ENCODE peak calls at places on chromosomes 2 and 18, in ten cellular contexts. X is adrenal gland, R is IMR-90, M is HCT116, U is breast epithelium, K is A549, H is stomach, Y is tibial nerve, J is heart left ventricle, A is suprapubic skin. O is an unnamed sample. For H3K4me1, the result is how much of the 10 kb centered on the place peaks cover.

GRCh38 chr2:35548171-35548570 is 807.4 kb upstream of the CRIM1 start:
- DNase-seq in X (no peak), R (peak), M (no peak), U (no peak), K (no peak), H (no peak), Y (no peak), J (no peak), A (no peak), O (no peak)

GRCh38 chr2:219947575-219947974 is 320.1 kb downstream of the SLC4A3 start:
- DNase-seq in X (no peak), R (peak), M (no peak), U (no peak), K (no peak), H (no peak), Y (no peak), J (no peak), A (no peak), O (no peak)

GRCh38 chr2:85145116-85145820 is 12.1 kb downstream of the TCF7L1 start:
- DNase-seq in X (no peak), R (no peak), M (no peak), U (no peak), K (no peak), H (no peak), Y (no peak), J (no peak), A (no peak), O (no peak)

GRCh38 chr2:187504312-187504921 is 49.8 kb downstream of the TFPI start:
- DNase-seq in X (no peak), R (no peak), M (no peak), U (no peak), K (no peak), H (no peak), Y (no peak), J (no peak), A (no peak), O (no peak)

GRCh38 chr2:16335606-16335930 is 330.1 kb downstream of the CYRIA start:
- DNase-seq in X (no peak), R (no peak), M (no peak), U (no peak), K (no peak), H (no peak), Y (no peak), J (no peak), A (no peak), O (no peak)

GRCh38 chr2:157250836-157251235 is 6.7 kb upstream of the GALNT5 start:
- DNase-seq in X (no peak), R (no peak), M (no peak), U (no peak), K (no peak), H (no peak), Y (no peak), J (no peak), A (no peak), O (no peak)

GRCh38 chr18:32698148-32698547 is 74.7 kb downstream of the KLHL14 start:
- DNase-seq in X (no peak), R (no peak), M (no peak), U (no peak), K (no peak), H (no peak), Y (no peak), J (no peak), A (no peak), O (no peak)

GRCh38 chr2:180040146-180040925 is 33.2 kb upstream of the CWC22 start:
- DNase-seq in X (no peak), R (peak), M (no peak), U (no peak), K (no peak), H (no peak), Y (no peak), J (no peak), A (no peak), O (no peak)

GRCh38 chr18:1438458-1438910 is 533.8 kb downstream of the ADCYAP1 start:
- DNase-seq in X (no peak), R (no peak), M (no peak), U (no peak), K (no peak), H (no peak), Y (no peak), J (no peak), A (no peak), O (no peak)

GRCh38 chr2:216246741-216247140 is 125.5 kb downstream of the MARCHF4 start:
- DNase-seq in X (no peak), R (no peak), M (no peak), U (no peak), K (no peak), H (no peak), Y (no peak), J (no peak), A (no peak), O (no peak)

GRCh38 chr2:161796192-161796591 is 172.0 kb downstream of the SLC4A10 start:
- DNase-seq in X (peak), R (no peak), M (no peak), U (no peak), K (no peak), H (no peak), Y (peak), J (no peak), A (no peak), O (no peak)

GRCh38 chr2:191041418-191042161 is 27.6 kb upstream of the STAT1 start:
- DNase-seq in X (peak), R (no peak), M (peak), U (no peak), K (peak), H (no peak), Y (no peak), J (no peak), A (no peak), O (no peak)

GRCh38 chr18:26700728-26701127 is 152.4 kb upstream of the KCTD1 start:
- DNase-seq in X (no peak), R (no peak), M (no peak), U (no peak), K (no peak), H (no peak), Y (no peak), J (no peak), A (no peak), O (no peak)

GRCh38 chr2:163692611-163693482 is 43.0 kb downstream of the FIGN start:
- DNase-seq in X (no peak), R (peak), M (no peak), U (no peak), K (no peak), H (no peak), Y (no peak), J (no peak), A (no peak), O (no peak)

GRCh38 chr2:193584522-193584938 is 1389.8 kb upstream of the TMEFF2 start:
- DNase-seq in X (no peak), R (peak), M (peak), U (no peak), K (no peak), H (no peak), Y (no peak), J (no peak), A (no peak), O (peak)

GRCh38 chr18:13703899-13704298 is 22.5 kb downstream of the FAM210A start:
- DNase-seq in X (no peak), R (peak), M (peak), U (no peak), K (no peak), H (no peak), Y (no peak), J (no peak), A (no peak), O (no peak)

GRCh38 chr18:24212939-24213338 is 74.1 kb downstream of the CABYR start:
- DNase-seq in X (no peak), R (peak), M (peak), U (no peak), K (no peak), H (no peak), Y (no peak), J (no peak), A (no peak), O (no peak)

GRCh38 chr18:37471619-37472018 is 94.0 kb downstream of the CELF4 start:
- DNase-seq in X (no peak), R (no peak), M (no peak), U (no peak), K (no peak), H (no peak), Y (no peak), J (no peak), A (no peak), O (no peak)

GRCh38 chr2:219290381-219291171 is 11.4 kb downstream of the DNAJB2 start:
- DNase-seq in X (no peak), R (no peak), M (no peak), U (no peak), K (no peak), H (no peak), Y (no peak), J (no peak), A (peak), O (no peak)

GRCh38 chr2:40418614-40419013 is 33.3 kb downstream of the SLC8A1 start:
- DNase-seq in X (no peak), R (peak), M (no peak), U (no peak), K (no peak), H (no peak), Y (no peak), J (no peak), A (no peak), O (no peak)

GRCh38 chr2:66899109-66899508 is 464.2 kb downstream of the MEIS1 start:
- DNase-seq in X (no peak), R (no peak), M (no peak), U (no peak), K (no peak), H (no peak), Y (no peak), J (no peak), A (no peak), O (no peak)

GRCh38 chr18:46623541-46623940 is 33.5 kb downstream of the LOXHD1 start:
- DNase-seq in X (no peak), R (no peak), M (no peak), U (no peak), K (no peak), H (no peak), Y (no peak), J (no peak), A (no peak), O (peak)

GRCh38 chr18:26943906-26944305 is 78.4 kb upstream of the AQP4 start:
- DNase-seq in X (no peak), R (no peak), M (no peak), U (no peak), K (no peak), H (no peak), Y (no peak), J (no peak), A (no peak), O (no peak)

GRCh38 chr2:110961024-110961423 is 159.7 kb upstream of the BCL2L11 start:
- DNase-seq in X (no peak), R (no peak), M (no peak), U (no peak), K (no peak), H (no peak), Y (no peak), J (no peak), A (no peak), O (no peak)

GRCh38 chr2:14565666-14566065 is 66.9 kb upstream of the LRATD1 start:
- DNase-seq in X (no peak), R (no peak), M (no peak), U (no peak), K (no peak), H (no peak), Y (no peak), J (no peak), A (no peak), O (no peak)

GRCh38 chr2:71459084-71459431 is 5.7 kb downstream of the DYSF start:
- DNase-seq in X (peak), R (no peak), M (no peak), U (no peak), K (no peak), H (no peak), Y (no peak), J (no peak), A (no peak), O (no peak)

GRCh38 chr18:22698711-22699110 is 234.4 kb upstream of the RBBP8 start:
- DNase-seq in X (no peak), R (no peak), M (no peak), U (no peak), K (no peak), H (no peak), Y (no peak), J (no peak), A (no peak), O (no peak)

GRCh38 chr18:72692086-72692485 is 147.9 kb upstream of the CBLN2 start:
- DNase-seq in X (no peak), R (no peak), M (no peak), U (no peak), K (no peak), H (no peak), Y (no peak), J (no peak), A (no peak), O (no peak)

GRCh38 chr2:121134728-121135127 is 150.3 kb downstream of the TFCP2L1 start:
- DNase-seq in X (no peak), R (no peak), M (no peak), U (no peak), K (no peak), H (no peak), Y (no peak), J (no peak), A (no peak), O (no peak)

GRCh38 chr2:24454258-24454657 is 36.8 kb upstream of the NCOA1 start:
- DNase-seq in X (no peak), R (peak), M (no peak), U (no peak), K (no peak), H (no peak), Y (no peak), J (no peak), A (no peak), O (no peak)

GRCh38 chr18:62460851-62461300 is 61.9 kb upstream of the ZCCHC2 start:
- DNase-seq in X (peak), R (no peak), M (no peak), U (no peak), K (no peak), H (no peak), Y (no peak), J (no peak), A (no peak), O (no peak)

GRCh38 chr2:240884221-240884620 is 11.7 kb downstream of the MAB21L4 start:
- DNase-seq in X (no peak), R (no peak), M (no peak), U (no peak), K (no peak), H (no peak), Y (no peak), J (no peak), A (no peak), O (peak)

GRCh38 chr2:3651686-3652516 is 6.1 kb upstream of the ALLC start:
- DNase-seq in X (peak), R (no peak), M (no peak), U (no peak), K (no peak), H (peak), Y (no peak), J (peak), A (no peak), O (peak)

GRCh38 chr18:34867520-34867919 is 157.4 kb downstream of the DTNA start:
- DNase-seq in X (no peak), R (no peak), M (peak), U (no peak), K (no peak), H (no peak), Y (no peak), J (peak), A (no peak), O (no peak)

GRCh38 chr18:78228974-78229373 is 750.6 kb upstream of the SALL3 start:
- DNase-seq in X (no peak), R (no peak), M (no peak), U (no peak), K (no peak), H (no peak), Y (no peak), J (no peak), A (no peak), O (no peak)

GRCh38 chr18:4547126-4547525 is 92.0 kb upstream of the DLGAP1 start:
- DNase-seq in X (no peak), R (no peak), M (no peak), U (no peak), K (no peak), H (no peak), Y (no peak), J (no peak), A (no peak), O (no peak)
- TF ChIP-seq POLR2A in X (no peak), R (no peak), M (no peak), U (no peak), K (no peak), H (no peak), Y (no peak), J (no peak), A (no peak), O (no peak)

GRCh38 chr18:58225101-58225500 is 181.1 kb downstream of the NEDD4L start:
- DNase-seq in X (no peak), R (no peak), M (no peak), U (no peak), K (no peak), H (no peak), Y (no peak), J (no peak), A (no peak), O (no peak)
- H3K4me1 ChIP-seq in X (under half), R (under half), M (half or more), U (under half), K (half or more), H (half or more), Y (under half), J (under half), A (under half), O (under half)

DNA sequence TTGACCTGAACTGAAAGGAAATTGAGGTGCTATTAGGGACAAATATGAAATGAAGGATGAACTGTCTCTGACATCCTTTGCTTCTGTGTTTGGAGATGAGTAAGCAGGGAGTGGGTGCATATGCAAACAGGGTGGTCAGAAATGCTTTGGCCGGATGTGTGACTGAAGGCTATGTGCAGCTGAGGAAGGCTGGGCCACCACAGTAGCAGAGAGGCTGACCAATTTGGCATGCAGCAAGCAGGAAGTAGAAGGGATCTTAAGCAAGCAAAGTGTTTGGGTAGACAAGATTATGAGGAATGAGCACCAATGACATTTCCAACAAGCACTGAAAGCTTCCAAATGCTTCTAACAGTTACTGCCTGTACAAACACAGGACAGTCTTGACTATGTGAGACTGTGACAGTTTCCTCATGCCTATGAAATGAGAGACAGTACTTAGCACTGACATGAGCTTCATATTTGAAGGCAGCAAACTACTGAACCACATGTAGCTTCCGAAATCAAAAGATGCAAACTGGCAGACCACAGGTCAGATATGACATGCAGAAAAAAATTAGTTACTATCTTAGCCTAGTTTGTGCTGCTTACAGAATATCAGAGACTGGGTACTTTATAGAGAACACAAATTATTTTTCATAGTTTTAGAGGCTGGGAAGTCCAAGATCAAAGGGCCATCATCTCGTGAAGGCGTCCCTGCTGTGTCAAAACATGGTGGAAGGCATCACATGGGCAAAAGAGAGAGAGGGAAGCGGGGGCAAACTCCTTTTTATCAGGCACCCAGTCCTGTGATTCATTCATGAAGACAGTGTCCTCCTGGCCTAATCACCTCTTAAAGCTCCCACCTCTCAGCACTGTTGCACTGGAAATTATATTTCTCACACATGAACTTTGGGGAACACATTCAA is 3.2 kb upstream of the ACTR3 start:
- DNase-seq in X (peak), R (peak), M (no peak), U (no peak), K (no peak), H (peak), Y (peak), J (peak), A (no peak), O (peak)
- TF ChIP-seq POLR2A in X (no peak), R (no peak), M (no peak), U (no peak), K (no peak), H (no peak), Y (no peak), J (no peak), A (no peak), O (no peak)

DNA sequence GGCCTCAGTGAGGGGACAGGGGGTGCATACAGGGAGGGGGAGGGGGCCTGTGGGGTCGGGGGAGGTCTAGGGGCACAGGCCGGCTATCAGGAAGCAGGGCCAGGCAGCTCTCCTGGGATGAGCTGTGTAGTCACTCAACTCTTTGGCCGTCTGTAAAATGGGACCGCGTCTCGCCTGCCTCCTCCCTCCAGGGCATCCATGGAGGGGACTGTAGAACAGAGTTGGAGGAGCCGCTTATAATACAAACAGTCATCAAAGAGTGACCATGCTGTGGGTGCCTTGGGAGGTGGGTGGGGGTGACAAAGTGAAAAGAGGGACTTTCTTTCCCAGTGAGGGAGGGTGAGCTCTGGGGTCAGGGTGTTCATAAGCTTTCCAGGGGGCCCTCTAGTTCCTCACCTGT is 169.6 kb upstream of the HAAO start:
- DNase-seq in X (no peak), R (no peak), M (no peak), U (no peak), K (no peak), H (no peak), Y (no peak), J (no peak), A (no peak), O (no peak)
- H3K4me1 ChIP-seq in X (under half), R (under half), M (under half), U (under half), K (under half), H (half or more), Y (half or more), J (half or more), A (half or more), O (under half)

GRCh38 chr2:97651114-97651513 is 5.3 kb downstream of the COX5B start:
- DNase-seq in X (no peak), R (no peak), M (no peak), U (no peak), K (no peak), H (no peak), Y (no peak), J (no peak), A (no peak), O (no peak)

GRCh38 chr2:97645112-97645699 is 656 bp upstream of the COX5B start:
- DNase-seq in X (no peak), R (no peak), M (no peak), U (no peak), K (no peak), H (no peak), Y (no peak), J (no peak), A (no peak), O (peak)

GRCh38 chr2:97644023-97644717 is 1.7 kb upstream of the COX5B start:
- DNase-seq in X (no peak), R (no peak), M (no peak), U (no peak), K (no peak), H (no peak), Y (no peak), J (no peak), A (no peak), O (no peak)

GRCh38 chr2:97646977-97647376 is 1.1 kb downstream of the COX5B start:
- DNase-seq in X (no peak), R (no peak), M (no peak), U (no peak), K (no peak), H (no peak), Y (no peak), J (no peak), A (no peak), O (no peak)

DNA sequence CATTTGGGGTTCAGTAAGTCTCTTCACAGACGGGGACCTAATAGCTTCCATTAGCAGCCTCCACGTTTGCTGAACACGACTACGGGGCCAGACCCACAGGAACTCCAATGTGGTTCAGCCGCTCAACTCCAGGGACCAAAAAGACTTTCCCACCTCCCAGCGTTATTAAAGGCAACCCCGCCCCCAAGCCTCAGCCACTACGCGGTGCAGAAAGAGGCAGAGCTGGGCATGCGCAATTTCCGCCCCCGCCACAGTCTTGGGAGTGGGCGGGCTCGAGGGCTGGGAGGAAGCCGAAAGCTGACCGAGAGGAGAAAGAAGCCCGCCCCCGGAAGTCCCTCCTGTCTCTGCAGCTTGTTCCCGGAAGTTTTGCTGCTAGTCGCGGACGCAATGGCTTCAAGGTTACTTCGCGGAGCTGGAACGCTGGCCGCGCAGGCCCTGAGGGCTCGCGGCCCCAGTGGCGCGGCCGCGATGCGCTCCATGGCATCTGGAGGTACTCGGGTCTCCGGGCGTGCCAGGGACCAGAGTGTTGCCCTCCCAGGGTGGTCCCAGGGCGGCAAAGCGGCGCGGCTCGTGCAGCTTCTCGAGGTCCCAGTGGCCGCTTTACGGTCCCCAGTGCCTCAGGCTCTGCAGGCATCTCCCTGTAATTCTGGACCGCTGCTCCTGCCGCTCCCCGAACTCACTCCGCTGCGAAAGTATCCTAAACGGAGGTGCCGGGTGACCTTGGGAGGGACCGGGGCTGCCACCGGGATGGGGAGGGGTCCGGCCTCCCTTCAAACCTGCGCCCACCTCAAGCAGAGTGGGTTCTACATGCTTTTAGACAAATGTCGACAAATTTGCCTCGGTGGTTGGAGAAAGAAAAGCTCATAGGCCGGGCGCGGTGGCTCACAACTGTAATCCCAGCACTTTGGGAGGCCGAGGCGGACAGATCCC is at the start of gene COX5B:
- DNase-seq in X (peak), R (peak), M (peak), U (peak), K (peak), H (peak), Y (peak), J (peak), A (peak), O (peak)
- TF ChIP-seq POLR2A in X (peak), R (peak), M (peak), U (peak), K (peak), H (peak), Y (peak), J (peak), A (peak), O (peak)